ENCODE peak calls at places on chromosome 19, in nine cellular contexts. W is epithelial cell of esophagus; S is bronchial epithelial cell; C is progenitor cell of endocrine pancreas; G is effector memory CD4-positive, alpha-beta T cell; N is glutamatergic neuron; A is stromal cell of bone marrow; Z is BE2C; O is retinal pigment epithelial cell. I is an unnamed sample.

GRCh38 chr19:16645140-16645539 is 14.8 kb downstream of the SMIM7 start:
- DNase-seq in W (no peak), S (no peak), C (no peak), G (no peak), N (no peak), A (no peak), Z (no peak), O (no peak), I (no peak)

GRCh38 chr19:5880604-5881078 is 10.3 kb upstream of the FUT5 start:
- DNase-seq in W (peak; percentile 57), S (peak; percentile 48), C (no peak), G (no peak), N (no peak), A (peak; percentile 36), Z (no peak), O (peak; percentile 21), I (no peak)

GRCh38 chr19:7500811-7501450 is 12.1 kb upstream of the PEX11G start:
- DNase-seq in W (peak; percentile 83), S (no peak), C (peak; percentile 72), G (no peak), N (peak; percentile 88), A (no peak), Z (peak; percentile 83), O (no peak), I (peak; percentile 79)

GRCh38 chr19:15934332-15935078 is at the start of gene CYP4F11:
- DNase-seq in W (peak; percentile 50), S (peak; percentile 86), C (no peak), G (no peak), N (no peak), A (no peak), Z (peak; percentile 49), O (no peak), I (no peak)

GRCh38 chr19:13842294-13843103 is 34.4 kb upstream of the NANOS3 start:
- DNase-seq in W (peak; percentile 85), S (no peak), C (no peak), G (peak; percentile 76), N (no peak), A (no peak), Z (peak; percentile 74), O (no peak), I (no peak)

GRCh38 chr19:8343483-8343844 is 402 bp upstream of the KANK3 start:
- DNase-seq in W (no peak), S (no peak), C (no peak), G (no peak), N (no peak), A (no peak), Z (no peak), O (no peak), I (no peak)

GRCh38 chr19:20367811-20368294 is 197.7 kb downstream of the ZNF737 start:
- DNase-seq in W (peak; percentile 19), S (no peak), C (peak; percentile 16), G (no peak), N (peak; percentile 60), A (no peak), Z (no peak), O (peak; percentile 17), I (no peak)

GRCh38 chr19:39146686-39147450 is 21.3 kb downstream of the PAK4 start:
- DNase-seq in W (no peak), S (no peak), C (no peak), G (no peak), N (no peak), A (no peak), Z (no peak), O (no peak), I (no peak)

GRCh38 chr19:12788682-12789097 is 2.6 kb upstream of the JUNB start:
- DNase-seq in W (peak; percentile 67), S (peak; percentile 67), C (no peak), G (peak; percentile 56), N (peak; percentile 63), A (no peak), Z (peak; percentile 93), O (no peak), I (no peak)

GRCh38 chr19:13234518-13234917 is 84.3 kb downstream of the IER2 start:
- DNase-seq in W (no peak), S (no peak), C (no peak), G (peak; percentile 19), N (peak; percentile 38), A (peak; percentile 8), Z (peak; percentile 48), O (no peak), I (no peak)

GRCh38 chr19:11821474-11821873 is 7.4 kb downstream of the ZNF440 start:
- DNase-seq in W (peak; percentile 11), S (peak; percentile 21), C (no peak), G (no peak), N (no peak), A (no peak), Z (peak; percentile 9), O (no peak), I (no peak)

GRCh38 chr19:6238643-6239281 is 41.0 kb downstream of the MLLT1 start:
- DNase-seq in W (peak; percentile 23), S (peak; percentile 39), C (no peak), G (no peak), N (peak; percentile 26), A (no peak), Z (peak; percentile 14), O (no peak), I (no peak)

GRCh38 chr19:4444765-4445741 is 12.5 kb downstream of the UBXN6 start:
- DNase-seq in W (no peak), S (no peak), C (no peak), G (no peak), N (no peak), A (no peak), Z (no peak), O (no peak), I (no peak)

GRCh38 chr19:56671613-56671994 is at the start of gene ZNF835:
- DNase-seq in W (peak; percentile 38), S (peak; percentile 18), C (no peak), G (peak; percentile 55), N (peak; percentile 95), A (peak; percentile 22), Z (no peak), O (no peak), I (no peak)

GRCh38 chr19:1245884-1246816 is 2.2 kb upstream of the MIDN start:
- DNase-seq in W (no peak), S (no peak), C (no peak), G (no peak), N (no peak), A (no peak), Z (no peak), O (no peak), I (no peak)

GRCh38 chr19:20259615-20260014 is 92.6 kb downstream of the ZNF486 start:
- DNase-seq in W (no peak), S (no peak), C (no peak), G (no peak), N (no peak), A (no peak), Z (no peak), O (no peak), I (no peak)

GRCh38 chr19:48311384-48311783 is 14.0 kb upstream of the EMP3 start:
- DNase-seq in W (no peak), S (no peak), C (no peak), G (no peak), N (no peak), A (no peak), Z (no peak), O (no peak), I (no peak)

GRCh38 chr19:28883241-28883693 is 329.7 kb downstream of the UQCRFS1 start:
- DNase-seq in W (no peak), S (no peak), C (no peak), G (no peak), N (no peak), A (peak; percentile 81), Z (no peak), O (no peak), I (no peak)

GRCh38 chr19:58338825-58339558 is 12.2 kb downstream of the ZSCAN22 start:
- DNase-seq in W (peak; percentile 15), S (no peak), C (no peak), G (no peak), N (no peak), A (no peak), Z (no peak), O (no peak), I (no peak)

GRCh38 chr19:16078759-16079707 is 2.7 kb downstream of the TPM4 start:
- DNase-seq in W (peak; percentile 94), S (peak; percentile 94), C (no peak), G (peak; percentile 68), N (no peak), A (peak; percentile 97), Z (peak; percentile 74), O (peak; percentile 84), I (peak; percentile 41)